ENCODE peak calls at places on chromosomes 2 and 18, in six cellular contexts. V, B, F, C, T and P are unnamed samples.

GRCh38 chr18:48607049-48607984 is 68.5 kb downstream of the CTIF start:
- DNase-seq in V (no peak), B (peak), F (no peak), C (peak), T (no peak), P (no peak)

GRCh38 chr18:64037812-64038414 is 68.0 kb downstream of the SERPINB8 start:
- DNase-seq in F (peak), V (no peak), C (peak), T (no peak), B (no peak), P (peak)

GRCh38 chr2:19682493-19682892 is 219.3 kb downstream of the TTC32 start:
- DNase-seq in B (no peak), C (peak), T (no peak), F (no peak), V (no peak), P (peak)

GRCh38 chr18:59620381-59620780 is 76.8 kb downstream of the CCBE1 start:
- DNase-seq in F (no peak), C (no peak), T (no peak), V (no peak), B (no peak), P (no peak)

GRCh38 chr2:197986977-197987376 is 182.6 kb downstream of the PLCL1 start:
- DNase-seq in T (no peak), C (no peak), V (no peak), F (no peak), B (no peak), P (no peak)

GRCh38 chr2:133908171-133908570 is 339.9 kb upstream of the NCKAP5 start:
- DNase-seq in F (no peak), C (no peak), V (no peak), B (no peak), T (no peak), P (no peak)

GRCh38 chr2:237774811-237775553 is 23.6 kb upstream of the RBM44 start:
- DNase-seq in V (no peak), B (no peak), F (peak), C (peak), T (peak), P (no peak)

GRCh38 chr2:46181789-46182530 is 115.2 kb upstream of the EPAS1 start:
- DNase-seq in V (no peak), F (no peak), T (no peak), B (no peak), C (no peak), P (no peak)

GRCh38 chr18:1559563-1559962 is 654.9 kb downstream of the ADCYAP1 start:
- DNase-seq in C (no peak), T (no peak), V (no peak), B (no peak), F (no peak), P (no peak)

GRCh38 chr2:190641469-190641868 is 7.4 kb upstream of the NAB1 start:
- DNase-seq in F (no peak), T (no peak), V (no peak), B (no peak), C (no peak), P (no peak)
- TF ChIP-seq CTCF in F (no peak), T (no peak), V (no peak), B (no peak), C (no peak), P (no peak)

GRCh38 chr2:181165199-181165868 is 184.9 kb downstream of the UBE2E3 start:
- DNase-seq in V (no peak), C (no peak), T (peak), B (no peak), F (peak), P (no peak)
- H3K4me3 ChIP-seq in V (no peak), C (no peak), T (no peak), B (no peak), F (peak), P (no peak)

DNA sequence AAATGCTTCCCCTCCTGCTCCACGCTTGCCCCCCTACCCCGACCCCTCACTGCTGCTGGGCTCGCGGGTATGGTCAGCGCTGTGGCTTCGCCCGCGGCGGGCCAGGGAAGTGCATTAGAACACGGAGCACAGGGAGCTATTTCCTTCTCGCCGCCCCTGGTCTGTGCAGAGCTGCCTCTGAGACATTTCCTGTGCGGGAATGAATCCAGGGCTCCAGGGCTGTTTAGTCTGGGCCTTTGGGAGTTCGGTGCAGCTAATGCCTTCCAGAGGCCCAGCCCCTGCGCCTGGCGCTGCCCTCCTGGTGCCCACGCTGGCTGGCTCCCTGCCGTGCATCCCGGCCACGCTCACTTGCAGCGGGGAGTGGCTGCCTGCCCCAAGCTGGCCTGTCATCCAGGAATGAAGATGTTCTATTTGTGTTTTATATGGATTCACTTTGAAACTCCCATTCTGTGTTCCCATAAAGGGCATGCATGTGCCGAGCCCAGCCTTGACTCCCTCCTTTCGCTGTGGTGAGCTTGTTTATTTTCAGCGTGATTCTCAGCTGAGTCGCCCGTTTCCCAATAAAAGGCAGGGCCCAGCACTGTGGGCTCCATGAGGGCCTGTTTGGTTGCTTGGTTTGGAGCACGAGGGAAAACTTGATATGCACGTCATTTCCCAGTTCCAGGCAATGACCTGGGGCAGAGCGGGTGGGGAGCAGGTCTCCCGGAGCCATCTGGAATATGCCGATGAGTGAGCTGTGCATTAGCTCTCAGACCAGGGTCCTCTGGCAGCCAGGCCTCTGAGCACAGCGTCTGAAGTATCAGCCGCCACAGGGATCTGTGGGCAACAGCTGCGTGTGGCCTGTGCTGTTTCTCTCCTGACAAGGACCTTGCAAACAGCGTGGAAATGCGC is 42.7 kb downstream of the SH3RF3 start:
- DNase-seq in C (peak), T (no peak), B (peak), F (no peak), V (peak), P (no peak)
- TF ChIP-seq CTCF in C (peak), T (no peak), B (peak), F (no peak), V (peak), P (no peak)

DNA sequence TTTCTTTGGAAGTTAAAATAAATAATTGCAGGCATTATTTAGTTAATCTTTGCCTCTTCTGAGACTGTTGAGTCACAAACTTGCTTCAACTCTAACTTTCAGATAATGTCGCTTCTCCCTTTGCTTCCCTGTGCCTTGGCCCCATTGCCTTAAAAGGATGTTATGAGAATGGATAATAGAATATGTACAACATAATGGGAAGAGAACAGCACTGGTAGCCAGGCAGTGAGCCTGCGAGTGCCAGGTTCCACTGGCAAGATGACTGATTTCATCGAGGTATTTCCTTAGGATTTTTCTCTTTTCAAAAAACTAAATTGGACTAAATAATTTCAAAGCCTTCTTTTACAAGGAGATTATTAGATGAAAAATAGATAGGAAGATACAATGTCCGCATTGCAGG is 420.9 kb downstream of the TGIF1 start:
- DNase-seq in C (no peak), B (no peak), T (no peak), F (no peak), V (no peak), P (no peak)
- H3K4me3 ChIP-seq in C (no peak), B (no peak), T (no peak), F (no peak), V (no peak), P (peak)